ENCODE peak calls at places on chromosomes 16 and 17, in seven cellular contexts. R is upper lobe of left lung, P is sigmoid colon, J is adrenal gland, Q is testis, W is stomach, H is K562. K is an unnamed sample.
A peak's percentile ranks its signal among the peaks of the same experiment; 100 is the strongest.

GRCh38 chr17:66625321-66625767 is 209.6 kb upstream of the CACNG5 start:
- DNase-seq in J (no peak), Q (no peak), P (no peak), W (no peak), H (peak; percentile 13), R (no peak), K (no peak)

GRCh38 chr17:37092041-37092440 is 143.3 kb downstream of the AATF start:
- DNase-seq in H (no peak), W (no peak), P (no peak), Q (no peak), J (no peak), R (no peak), K (no peak)

GRCh38 chr17:2008332-2009126 is 16.6 kb downstream of the RTN4RL1 start:
- DNase-seq in H (no peak), W (no peak), J (no peak), R (no peak), P (no peak), Q (no peak), K (no peak)

GRCh38 chr17:6100891-6101290 is 30.7 kb downstream of the WSCD1 start:
- DNase-seq in J (no peak), W (no peak), R (no peak), P (no peak), H (no peak), Q (no peak), K (no peak)

GRCh38 chr16:83244057-83244456 is 563.7 kb upstream of the HSBP1 start:
- DNase-seq in Q (no peak), P (no peak), H (no peak), R (no peak), J (no peak), W (no peak), K (no peak)

GRCh38 chr17:50354198-50354597 is 8.3 kb downstream of the XYLT2 start:
- DNase-seq in Q (no peak), W (peak; percentile 25), J (peak; percentile 16), H (no peak), R (peak; percentile 63), P (peak; percentile 54), K (no peak)

GRCh38 chr17:57051886-57052342 is 33.1 kb upstream of the AKAP1 start:
- DNase-seq in P (peak; percentile 68), W (no peak), J (no peak), H (no peak), Q (no peak), R (no peak), K (no peak)

GRCh38 chr16:84821179-84821578 is 1.4 kb downstream of the CRISPLD2 start:
- DNase-seq in P (peak; percentile 72), W (no peak), R (no peak), H (no peak), J (no peak), Q (no peak), K (no peak)

GRCh38 chr17:68707032-68707431 is 105.9 kb upstream of the FAM20A start:
- DNase-seq in P (no peak), H (no peak), J (no peak), R (no peak), W (no peak), Q (no peak), K (no peak)

GRCh38 chr17:32813021-32813420 is 63.9 kb downstream of the MYO1D start:
- DNase-seq in R (no peak), W (no peak), P (no peak), J (no peak), H (no peak), Q (no peak), K (no peak)

GRCh38 chr17:39820541-39820940 is 43.6 kb downstream of the IKZF3 start:
- DNase-seq in W (no peak), P (no peak), J (no peak), R (no peak), Q (no peak), H (peak; percentile 7), K (no peak)

GRCh38 chr16:84836234-84836647 is 16.5 kb downstream of the CRISPLD2 start:
- DNase-seq in W (peak; percentile 51), H (no peak), J (peak; percentile 52), R (peak; percentile 82), P (peak; percentile 98), Q (peak; percentile 82), K (no peak)

GRCh38 chr17:1588781-1589585 is 26.4 kb upstream of the PITPNA start:
- DNase-seq in P (no peak), Q (no peak), W (no peak), H (no peak), J (no peak), R (peak; percentile 83), K (peak; percentile 34)

GRCh38 chr16:75965504-75966374 is 239.4 kb upstream of the CPHXL start:
- DNase-seq in W (no peak), J (no peak), Q (no peak), R (no peak), H (no peak), P (no peak), K (no peak)

GRCh38 chr16:74984194-74984669 is 691 bp downstream of the WDR59 start:
- DNase-seq in P (no peak), Q (no peak), W (no peak), R (no peak), H (peak; percentile 51), J (peak; percentile 43), K (no peak)

GRCh38 chr17:65595071-65595655 is 33.7 kb upstream of the AXIN2 start:
- DNase-seq in R (no peak), H (peak; percentile 4), P (no peak), W (no peak), J (no peak), Q (no peak), K (no peak)

GRCh38 chr16:50153648-50154368 is 702 bp downstream of the TENT4B start:
- DNase-seq in P (peak; percentile 68), H (peak; percentile 33), R (peak; percentile 92), W (no peak), Q (no peak), J (peak; percentile 53), K (peak; percentile 48)

GRCh38 chr17:27386206-27387075 is 69.8 kb upstream of the KSR1 start:
- DNase-seq in P (no peak), J (no peak), R (no peak), W (no peak), H (no peak), Q (no peak), K (no peak)

GRCh38 chr17:1485311-1485747 is 7.2 kb downstream of the MYO1C start:
- DNase-seq in W (peak; percentile 39), J (no peak), P (no peak), R (peak; percentile 93), Q (no peak), H (peak; percentile 49), K (no peak)

GRCh38 chr16:46961373-46962353 is 11.8 kb downstream of the DNAJA2 start:
- DNase-seq in R (no peak), Q (no peak), W (no peak), H (no peak), J (no peak), P (no peak), K (no peak)

GRCh38 chr16:17578921-17579876 is 108.4 kb upstream of the XYLT1 start:
- DNase-seq in R (no peak), Q (peak; percentile 78), W (peak; percentile 57), P (peak; percentile 69), J (peak; percentile 82), H (peak; percentile 64), K (peak; percentile 50)

GRCh38 chr17:39051001-39051605 is 83.9 kb upstream of the FBXO47 start:
- DNase-seq in R (no peak), Q (no peak), W (peak; percentile 13), J (no peak), H (no peak), P (no peak), K (no peak)

GRCh38 chr16:13120557-13120956 is 219.2 kb downstream of the SHISA9 start:
- DNase-seq in R (no peak), H (no peak), P (no peak), Q (no peak), W (no peak), J (no peak), K (no peak)

GRCh38 chr16:80616362-80616761 is 75.6 kb downstream of the DYNLRB2 start:
- DNase-seq in W (no peak), P (no peak), H (no peak), R (no peak), J (no peak), Q (no peak), K (no peak)

GRCh38 chr16:56632160-56632847 is at the start of gene MT1M:
- DNase-seq in P (peak; percentile 83), W (peak; percentile 69), Q (peak; percentile 34), J (peak; percentile 48), R (peak; percentile 92), H (no peak), K (peak; percentile 94)

GRCh38 chr16:71426069-71426879 is 15.6 kb downstream of the TLE7 start:
- DNase-seq in J (no peak), H (peak; percentile 70), Q (peak; percentile 82), P (no peak), R (peak; percentile 76), W (no peak), K (no peak)

GRCh38 chr17:58487589-58488427 is at the start of gene HSF5:
- DNase-seq in W (peak; percentile 36), R (peak; percentile 92), H (no peak), P (no peak), Q (peak; percentile 51), J (no peak), K (peak; percentile 38)

GRCh38 chr17:11598274-11599221 is at the start of gene DNAH9:
- DNase-seq in W (peak; percentile 98), H (peak; percentile 86), R (peak; percentile 97), P (peak; percentile 97), Q (peak; percentile 100), J (peak; percentile 99), K (peak; percentile 96)

GRCh38 chr17:17077861-17078732 is 35.8 kb downstream of the MPRIP start:
- DNase-seq in H (no peak), Q (no peak), J (no peak), R (no peak), W (peak; percentile 57), P (peak; percentile 33), K (peak; percentile 95)

GRCh38 chr16:89350701-89351380 is 133.3 kb downstream of the ZNF778 start:
- DNase-seq in Q (no peak), P (no peak), R (no peak), H (no peak), J (no peak), W (no peak), K (no peak)

GRCh38 chr17:53722407-53722806 is 100.3 kb upstream of the KIF2B start:
- DNase-seq in Q (no peak), P (no peak), W (no peak), J (no peak), H (peak; percentile 12), R (no peak), K (no peak)
- H3K4me3 ChIP-seq in Q (no peak overlapping the region), P (no peak overlapping the region), W (no peak overlapping the region), J (no peak overlapping the region), H (no peak overlapping the region), R (no peak overlapping the region), K (no peak overlapping the region)

GRCh38 chr16:1378804-1379053 is 27.0 kb downstream of the GNPTG start:
- DNase-seq in W (no peak), P (no peak), R (no peak), H (no peak), Q (no peak), J (no peak), K (no peak)
- H3K36me3 ChIP-seq in W (peaks cover 54% of the 10 kb centered on the region), P (peaks cover 44% of the 10 kb centered on the region), R (peaks cover 12% of the 10 kb centered on the region), H (peaks cover 8% of the 10 kb centered on the region), Q (no peaks in the 10 kb centered on the region), J (no peaks in the 10 kb centered on the region), K (peaks cover 2% of the 10 kb centered on the region)

GRCh38 chr17:18314059-18314730 is 599 bp downstream of the TOP3A start:
- DNase-seq in R (no peak), W (no peak), H (no peak), P (no peak), J (no peak), Q (no peak), K (no peak)
- TF ChIP-seq POLR2A in R (peak; percentile 2), W (no peak), H (no peak), P (no peak), J (no peak), Q (no peak), K (no peak)

GRCh38 chr17:79023180-79023705 is 726 bp upstream of the C1QTNF1 start:
- DNase-seq in Q (no peak), P (peak; percentile 61), J (peak; percentile 26), H (no peak), W (no peak), R (no peak), K (peak; percentile 15)
- H3K4me3 ChIP-seq in Q (no peak overlapping the region), P (peak overlapping the region; percentile 63), J (no peak overlapping the region), H (no peak overlapping the region), W (no peak overlapping the region), R (no peak overlapping the region), K (no peak overlapping the region)

K was measured in right lobe of liver.